ENCODE peak calls at places on chromosomes 5 and 9, in eight cellular contexts. One of them, this sample, is unnamed.

GRCh38 chr5:172770675-172771438 is at the start of gene DUSP1:
- DNase-seq in dermis microvascular lymphatic vessel endothelial cell: peak
- DNase-seq in cardiac muscle cell: peak
- DNase-seq in stimulated activated CD8-positive, alpha-beta memory T cell treated with anti-CD3 and anti-CD28 coated beads, Interleukin-15, amount 100 ng/mL, for 24 hours: peak
- DNase-seq in H4: peak
- DNase-seq in GM18507: peak
- DNase-seq in A172: peak
- DNase-seq in T-helper 17 cell: peak
- DNase-seq in this sample: peak

GRCh38 chr9:136171801-136172411 is 33.0 kb downstream of the LHX3 start:
- DNase-seq in dermis microvascular lymphatic vessel endothelial cell: no peak
- DNase-seq in cardiac muscle cell: no peak
- DNase-seq in stimulated activated CD8-positive, alpha-beta memory T cell treated with anti-CD3 and anti-CD28 coated beads, Interleukin-15, amount 100 ng/mL, for 24 hours: no peak
- DNase-seq in H4: no peak
- DNase-seq in GM18507: no peak
- DNase-seq in A172: no peak
- DNase-seq in T-helper 17 cell: peak
- DNase-seq in this sample: peak

GRCh38 chr9:36901528-36901927 is 132.5 kb downstream of the PAX5 start:
- DNase-seq in dermis microvascular lymphatic vessel endothelial cell: no peak
- DNase-seq in cardiac muscle cell: no peak
- DNase-seq in stimulated activated CD8-positive, alpha-beta memory T cell treated with anti-CD3 and anti-CD28 coated beads, Interleukin-15, amount 100 ng/mL, for 24 hours: no peak
- DNase-seq in H4: no peak
- DNase-seq in GM18507: no peak
- DNase-seq in A172: no peak
- DNase-seq in T-helper 17 cell: no peak
- DNase-seq in this sample: no peak

GRCh38 chr9:91834740-91835139 is 115.3 kb downstream of the ROR2 start:
- DNase-seq in dermis microvascular lymphatic vessel endothelial cell: no peak
- DNase-seq in cardiac muscle cell: peak
- DNase-seq in stimulated activated CD8-positive, alpha-beta memory T cell treated with anti-CD3 and anti-CD28 coated beads, Interleukin-15, amount 100 ng/mL, for 24 hours: no peak
- DNase-seq in H4: no peak
- DNase-seq in GM18507: no peak
- DNase-seq in A172: no peak
- DNase-seq in T-helper 17 cell: no peak
- DNase-seq in this sample: no peak

GRCh38 chr9:76433406-76433805 is 25.6 kb upstream of the GCNT1 start:
- DNase-seq in dermis microvascular lymphatic vessel endothelial cell: no peak
- DNase-seq in cardiac muscle cell: no peak
- DNase-seq in stimulated activated CD8-positive, alpha-beta memory T cell treated with anti-CD3 and anti-CD28 coated beads, Interleukin-15, amount 100 ng/mL, for 24 hours: no peak
- DNase-seq in H4: no peak
- DNase-seq in GM18507: no peak
- DNase-seq in A172: no peak
- DNase-seq in T-helper 17 cell: no peak
- DNase-seq in this sample: no peak

GRCh38 chr5:149948988-149949387 is 4.4 kb upstream of the PDE6A start:
- DNase-seq in dermis microvascular lymphatic vessel endothelial cell: no peak
- DNase-seq in cardiac muscle cell: no peak
- DNase-seq in stimulated activated CD8-positive, alpha-beta memory T cell treated with anti-CD3 and anti-CD28 coated beads, Interleukin-15, amount 100 ng/mL, for 24 hours: no peak
- DNase-seq in H4: no peak
- DNase-seq in GM18507: no peak
- DNase-seq in A172: no peak
- DNase-seq in T-helper 17 cell: no peak
- DNase-seq in this sample: no peak

GRCh38 chr9:87656485-87656884 is 69.4 kb upstream of the CTSL start:
- DNase-seq in dermis microvascular lymphatic vessel endothelial cell: peak
- DNase-seq in cardiac muscle cell: no peak
- DNase-seq in stimulated activated CD8-positive, alpha-beta memory T cell treated with anti-CD3 and anti-CD28 coated beads, Interleukin-15, amount 100 ng/mL, for 24 hours: no peak
- DNase-seq in H4: no peak
- DNase-seq in GM18507: no peak
- DNase-seq in A172: no peak
- DNase-seq in T-helper 17 cell: no peak
- DNase-seq in this sample: no peak

GRCh38 chr5:169688106-169688505 is 51.0 kb downstream of the DOCK2 start:
- DNase-seq in dermis microvascular lymphatic vessel endothelial cell: peak
- DNase-seq in cardiac muscle cell: no peak
- DNase-seq in stimulated activated CD8-positive, alpha-beta memory T cell treated with anti-CD3 and anti-CD28 coated beads, Interleukin-15, amount 100 ng/mL, for 24 hours: no peak
- DNase-seq in H4: no peak
- DNase-seq in GM18507: no peak
- DNase-seq in A172: no peak
- DNase-seq in T-helper 17 cell: no peak
- DNase-seq in this sample: no peak

GRCh38 chr5:151675225-151675955 is 11.3 kb downstream of the SPARC start:
- DNase-seq in dermis microvascular lymphatic vessel endothelial cell: peak
- DNase-seq in cardiac muscle cell: no peak
- DNase-seq in stimulated activated CD8-positive, alpha-beta memory T cell treated with anti-CD3 and anti-CD28 coated beads, Interleukin-15, amount 100 ng/mL, for 24 hours: no peak
- DNase-seq in H4: no peak
- DNase-seq in GM18507: no peak
- DNase-seq in A172: peak
- DNase-seq in T-helper 17 cell: no peak
- DNase-seq in this sample: no peak

GRCh38 chr9:136211441-136212344 is 6.8 kb upstream of the LHX3 start:
- DNase-seq in dermis microvascular lymphatic vessel endothelial cell: no peak
- DNase-seq in cardiac muscle cell: no peak
- DNase-seq in stimulated activated CD8-positive, alpha-beta memory T cell treated with anti-CD3 and anti-CD28 coated beads, Interleukin-15, amount 100 ng/mL, for 24 hours: no peak
- DNase-seq in H4: no peak
- DNase-seq in GM18507: no peak
- DNase-seq in A172: no peak
- DNase-seq in T-helper 17 cell: no peak
- DNase-seq in this sample: no peak

GRCh38 chr5:160466889-160467554 is 45.4 kb downstream of the PTTG1 start:
- DNase-seq in dermis microvascular lymphatic vessel endothelial cell: peak
- DNase-seq in cardiac muscle cell: no peak
- DNase-seq in stimulated activated CD8-positive, alpha-beta memory T cell treated with anti-CD3 and anti-CD28 coated beads, Interleukin-15, amount 100 ng/mL, for 24 hours: no peak
- DNase-seq in H4: no peak
- DNase-seq in GM18507: no peak
- DNase-seq in A172: no peak
- DNase-seq in T-helper 17 cell: no peak
- DNase-seq in this sample: no peak

GRCh38 chr5:143384865-143385657 is 18.4 kb downstream of the NR3C1 start:
- DNase-seq in dermis microvascular lymphatic vessel endothelial cell: no peak
- DNase-seq in cardiac muscle cell: no peak
- DNase-seq in stimulated activated CD8-positive, alpha-beta memory T cell treated with anti-CD3 and anti-CD28 coated beads, Interleukin-15, amount 100 ng/mL, for 24 hours: no peak
- DNase-seq in H4: no peak
- DNase-seq in GM18507: no peak
- DNase-seq in A172: no peak
- DNase-seq in T-helper 17 cell: no peak
- DNase-seq in this sample: no peak

GRCh38 chr9:18255158-18255629 is 218.8 kb upstream of the ADAMTSL1 start:
- DNase-seq in dermis microvascular lymphatic vessel endothelial cell: peak
- DNase-seq in cardiac muscle cell: peak
- DNase-seq in stimulated activated CD8-positive, alpha-beta memory T cell treated with anti-CD3 and anti-CD28 coated beads, Interleukin-15, amount 100 ng/mL, for 24 hours: peak
- DNase-seq in H4: peak
- DNase-seq in GM18507: peak
- DNase-seq in A172: peak
- DNase-seq in T-helper 17 cell: peak
- DNase-seq in this sample: peak

GRCh38 chr5:157730900-157731271 is 334 bp upstream of the THG1L start:
- DNase-seq in dermis microvascular lymphatic vessel endothelial cell: no peak
- DNase-seq in cardiac muscle cell: no peak
- DNase-seq in stimulated activated CD8-positive, alpha-beta memory T cell treated with anti-CD3 and anti-CD28 coated beads, Interleukin-15, amount 100 ng/mL, for 24 hours: no peak
- DNase-seq in H4: no peak
- DNase-seq in GM18507: no peak
- DNase-seq in A172: no peak
- DNase-seq in T-helper 17 cell: no peak
- DNase-seq in this sample: no peak

GRCh38 chr5:82068723-82069122 is 96.9 kb downstream of the ATG10 start:
- DNase-seq in dermis microvascular lymphatic vessel endothelial cell: no peak
- DNase-seq in cardiac muscle cell: no peak
- DNase-seq in stimulated activated CD8-positive, alpha-beta memory T cell treated with anti-CD3 and anti-CD28 coated beads, Interleukin-15, amount 100 ng/mL, for 24 hours: no peak
- DNase-seq in H4: no peak
- DNase-seq in GM18507: no peak
- DNase-seq in A172: no peak
- DNase-seq in T-helper 17 cell: no peak
- DNase-seq in this sample: no peak

GRCh38 chr5:73763300-73764032 is 137.5 kb downstream of the ARHGEF28 start:
- DNase-seq in dermis microvascular lymphatic vessel endothelial cell: no peak
- DNase-seq in cardiac muscle cell: no peak
- DNase-seq in stimulated activated CD8-positive, alpha-beta memory T cell treated with anti-CD3 and anti-CD28 coated beads, Interleukin-15, amount 100 ng/mL, for 24 hours: no peak
- DNase-seq in H4: peak
- DNase-seq in GM18507: no peak
- DNase-seq in A172: no peak
- DNase-seq in T-helper 17 cell: no peak
- DNase-seq in this sample: no peak

GRCh38 chr5:152736906-152737305 is 331.8 kb upstream of the NMUR2 start:
- DNase-seq in dermis microvascular lymphatic vessel endothelial cell: no peak
- DNase-seq in cardiac muscle cell: no peak
- DNase-seq in stimulated activated CD8-positive, alpha-beta memory T cell treated with anti-CD3 and anti-CD28 coated beads, Interleukin-15, amount 100 ng/mL, for 24 hours: no peak
- DNase-seq in H4: no peak
- DNase-seq in GM18507: no peak
- DNase-seq in A172: peak
- DNase-seq in T-helper 17 cell: no peak
- DNase-seq in this sample: no peak

This sample was measured in H1.